ENCODE peak calls at places on chromosomes 3 and 15, in nine cellular contexts. G is NCI-H2107; T is esophagus squamous epithelium; U is ureter; A is astrocyte of the spinal cord; K is cardiac muscle cell; C is activated naive CD8-positive, alpha-beta T cell treated with anti-CD3 and anti-CD28 coated beads for 36 hours; I is ACHN; N is LHCN-M2. S is an unnamed sample.

GRCh38 chr3:111874177-111874820 is 15.2 kb downstream of the PHLDB2 start:
- DNase-seq in N (peak), U (no peak), G (no peak), I (peak), K (no peak), T (no peak), A (peak), C (no peak), S (no peak)

GRCh38 chr15:60975951-60976350 is 253.2 kb downstream of the RORA start:
- DNase-seq in N (no peak), A (no peak), G (no peak), U (no peak), K (no peak), I (no peak), T (no peak), C (no peak), S (no peak)

GRCh38 chr15:32651229-32651837 is 9.8 kb downstream of the SCG5 start:
- DNase-seq in U (no peak), A (peak), C (peak), G (peak), I (peak), T (no peak), N (peak), K (peak), S (no peak)

GRCh38 chr15:43800286-43801136 is at the start of gene HYPK:
- DNase-seq in U (peak), C (peak), T (peak), G (peak), K (peak), I (peak), N (peak), A (peak), S (peak)

GRCh38 chr15:39269821-39270220 is 311.1 kb upstream of the THBS1 start:
- DNase-seq in G (no peak), U (no peak), I (no peak), C (no peak), K (no peak), N (no peak), T (no peak), A (no peak), S (no peak)

GRCh38 chr3:102156426-102156825 is 278.4 kb upstream of the ZPLD1 start:
- DNase-seq in C (no peak), K (no peak), T (no peak), A (peak), I (peak), N (peak), U (no peak), G (no peak), S (no peak)

GRCh38 chr3:127170794-127171193 is 22.1 kb upstream of the PRR23E start:
- DNase-seq in T (no peak), I (peak), K (no peak), N (peak), C (no peak), G (peak), U (no peak), A (peak), S (no peak)

GRCh38 chr15:22786868-22787698 is 639 bp downstream of the NIPA1 start:
- DNase-seq in U (no peak), T (no peak), I (peak), A (peak), G (no peak), N (peak), C (no peak), K (peak), S (no peak)

GRCh38 chr3:156037356-156037755 is 83.0 kb upstream of the KCNAB1 start:
- DNase-seq in I (no peak), G (no peak), C (no peak), T (no peak), U (no peak), N (no peak), K (no peak), A (no peak), S (no peak)

GRCh38 chr3:40524571-40525285 is at the start of gene ZNF621:
- DNase-seq in A (peak), U (peak), I (peak), N (peak), G (peak), T (peak), C (peak), K (peak), S (peak)

GRCh38 chr15:63915209-63915887 is 81.6 kb upstream of the HERC1 start:
- DNase-seq in U (no peak), A (no peak), T (no peak), C (no peak), I (no peak), N (no peak), G (no peak), K (peak), S (no peak)